ENCODE peak calls at places on chromosomes 13 and 19, in six cellular contexts. One of them, this sample, is unnamed.

GRCh38 chr13:72726721-72727416 is 560 bp downstream of the MZT1 start:
- DNase-seq in nucleus accumbens: peak; percentile 3
- DNase-seq in NCI-H1105: no peak
- DNase-seq in WTC11: peak; percentile 60
- DNase-seq in effector CD4-positive, alpha-beta T cell: peak; percentile 32
- DNase-seq in HS-27A: no peak
- DNase-seq in this sample: peak; percentile 61

GRCh38 chr13:78660130-78660857 is 1.3 kb upstream of the OBI1 start:
- DNase-seq in nucleus accumbens: peak; percentile 4
- DNase-seq in WTC11: no peak
- DNase-seq in NCI-H1105: no peak
- DNase-seq in effector CD4-positive, alpha-beta T cell: no peak
- DNase-seq in HS-27A: no peak
- DNase-seq in this sample: no peak

GRCh38 chr13:85995788-85996418 is 196.7 kb upstream of the SLITRK6 start:
- DNase-seq in effector CD4-positive, alpha-beta T cell: no peak
- DNase-seq in nucleus accumbens: no peak
- DNase-seq in NCI-H1105: peak; percentile 12
- DNase-seq in HS-27A: no peak
- DNase-seq in WTC11: no peak
- DNase-seq in this sample: peak; percentile 50

GRCh38 chr13:105773887-105774538 is 761.4 kb downstream of the EFNB2 start:
- DNase-seq in nucleus accumbens: no peak
- DNase-seq in NCI-H1105: peak; percentile 54
- DNase-seq in HS-27A: no peak
- DNase-seq in effector CD4-positive, alpha-beta T cell: no peak
- DNase-seq in WTC11: no peak
- DNase-seq in this sample: no peak

GRCh38 chr13:25683056-25683455 is 311.3 kb downstream of the ATP8A2 start:
- DNase-seq in effector CD4-positive, alpha-beta T cell: no peak
- DNase-seq in nucleus accumbens: no peak
- DNase-seq in NCI-H1105: no peak
- DNase-seq in WTC11: no peak
- DNase-seq in HS-27A: no peak
- DNase-seq in this sample: no peak

GRCh38 chr13:92573467-92574057 is 653.0 kb upstream of the GPC6 start:
- DNase-seq in effector CD4-positive, alpha-beta T cell: no peak
- DNase-seq in WTC11: peak; percentile 33
- DNase-seq in HS-27A: no peak
- DNase-seq in NCI-H1105: no peak
- DNase-seq in nucleus accumbens: no peak
- DNase-seq in this sample: no peak

GRCh38 chr19:5103061-5103701 is 134.3 kb downstream of the KDM4B start:
- DNase-seq in HS-27A: no peak
- DNase-seq in WTC11: no peak
- DNase-seq in effector CD4-positive, alpha-beta T cell: no peak
- DNase-seq in NCI-H1105: peak; percentile 73
- DNase-seq in nucleus accumbens: peak; percentile 40
- DNase-seq in this sample: peak; percentile 42

GRCh38 chr13:109787135-109787954 is 962 bp upstream of the IRS2 start:
- DNase-seq in effector CD4-positive, alpha-beta T cell: peak; percentile 31
- DNase-seq in NCI-H1105: peak; percentile 79
- DNase-seq in HS-27A: no peak
- DNase-seq in nucleus accumbens: peak; percentile 25
- DNase-seq in WTC11: peak; percentile 63
- DNase-seq in this sample: no peak

GRCh38 chr13:113545931-113546516 is 38.5 kb upstream of the TFDP1 start:
- DNase-seq in effector CD4-positive, alpha-beta T cell: no peak
- DNase-seq in NCI-H1105: no peak
- DNase-seq in HS-27A: no peak
- DNase-seq in nucleus accumbens: no peak
- DNase-seq in WTC11: no peak
- DNase-seq in this sample: no peak

GRCh38 chr19:5665781-5666513 is 14.4 kb downstream of the MICOS13 start:
- DNase-seq in HS-27A: no peak
- DNase-seq in effector CD4-positive, alpha-beta T cell: no peak
- DNase-seq in NCI-H1105: no peak
- DNase-seq in nucleus accumbens: no peak
- DNase-seq in WTC11: no peak
- DNase-seq in this sample: no peak

GRCh38 chr13:74586839-74587238 is 452.6 kb upstream of the KLF12 start:
- DNase-seq in NCI-H1105: no peak
- DNase-seq in WTC11: no peak
- DNase-seq in HS-27A: no peak
- DNase-seq in nucleus accumbens: no peak
- DNase-seq in effector CD4-positive, alpha-beta T cell: no peak
- DNase-seq in this sample: no peak

GRCh38 chr13:27336005-27336673 is 65.5 kb downstream of the RASL11A start:
- DNase-seq in NCI-H1105: no peak
- DNase-seq in WTC11: no peak
- DNase-seq in nucleus accumbens: no peak
- DNase-seq in effector CD4-positive, alpha-beta T cell: no peak
- DNase-seq in HS-27A: no peak
- DNase-seq in this sample: no peak

GRCh38 chr19:437027-437426 is 23.8 kb downstream of the SHC2 start:
- DNase-seq in WTC11: no peak
- DNase-seq in effector CD4-positive, alpha-beta T cell: no peak
- DNase-seq in NCI-H1105: no peak
- DNase-seq in HS-27A: no peak
- DNase-seq in nucleus accumbens: no peak
- DNase-seq in this sample: no peak

GRCh38 chr13:22120646-22121045 is 449.8 kb downstream of the FGF9 start:
- DNase-seq in WTC11: no peak
- DNase-seq in nucleus accumbens: no peak
- DNase-seq in HS-27A: no peak
- DNase-seq in effector CD4-positive, alpha-beta T cell: no peak
- DNase-seq in NCI-H1105: no peak
- DNase-seq in this sample: no peak

GRCh38 chr13:113749507-113749906 is 9.5 kb upstream of the TMEM255B start:
- DNase-seq in WTC11: no peak
- DNase-seq in effector CD4-positive, alpha-beta T cell: no peak
- DNase-seq in NCI-H1105: no peak
- DNase-seq in HS-27A: no peak
- DNase-seq in nucleus accumbens: no peak
- DNase-seq in this sample: no peak

GRCh38 chr13:41905600-41906254 is 55.2 kb downstream of the VWA8 start:
- DNase-seq in nucleus accumbens: no peak
- DNase-seq in WTC11: no peak
- DNase-seq in NCI-H1105: peak; percentile 19
- DNase-seq in HS-27A: no peak
- DNase-seq in effector CD4-positive, alpha-beta T cell: no peak
- DNase-seq in this sample: no peak

GRCh38 chr19:16017138-16017490 is 59.2 kb upstream of the TPM4 start:
- DNase-seq in WTC11: no peak
- DNase-seq in effector CD4-positive, alpha-beta T cell: no peak
- DNase-seq in nucleus accumbens: no peak
- DNase-seq in HS-27A: no peak
- DNase-seq in NCI-H1105: no peak
- DNase-seq in this sample: no peak

GRCh38 chr13:26486550-26486949 is 70.9 kb upstream of the WASF3 start:
- DNase-seq in HS-27A: no peak
- DNase-seq in WTC11: no peak
- DNase-seq in nucleus accumbens: no peak
- DNase-seq in effector CD4-positive, alpha-beta T cell: no peak
- DNase-seq in NCI-H1105: no peak
- DNase-seq in this sample: no peak

GRCh38 chr19:50046649-50047503 is 21.1 kb downstream of the ZNF473 start:
- DNase-seq in nucleus accumbens: peak; percentile 62
- DNase-seq in NCI-H1105: peak; percentile 53
- DNase-seq in HS-27A: no peak
- DNase-seq in effector CD4-positive, alpha-beta T cell: peak; percentile 50
- DNase-seq in WTC11: peak; percentile 80
- DNase-seq in this sample: no peak

This sample was measured in NCI-H2081.